ENCODE peak calls at places on chromosomes 16 and 17, in seven cellular contexts. I is uterus, B is GM23338, Y is foreskin fibroblast, E is AG04450, O is A549, S is cardiac fibroblast. F is an unnamed sample.

GRCh38 chr16:13708361-13708760 is 211.6 kb upstream of the ERCC4 start:
- DNase-seq in O (no peak), B (no peak), S (no peak), Y (no peak), E (no peak), I (no peak), F (no peak)

GRCh38 chr17:3582921-3583320 is 25.3 kb upstream of the TRPV3 start:
- DNase-seq in S (no peak), Y (no peak), I (no peak), E (no peak), O (no peak), B (no peak), F (no peak)

GRCh38 chr16:75012380-75013081 is 13.7 kb downstream of the ZNRF1 start:
- DNase-seq in I (no peak), S (no peak), O (no peak), Y (no peak), E (no peak), B (no peak), F (no peak)

GRCh38 chr16:73196670-73197069 is 148.7 kb upstream of the ZFHX3 start:
- DNase-seq in Y (no peak), S (peak), B (peak), E (no peak), I (peak), O (peak), F (no peak)

GRCh38 chr16:1287982-1288670 is 21.3 kb upstream of the UBE2I start:
- DNase-seq in E (no peak), I (no peak), B (no peak), Y (no peak), O (no peak), S (peak), F (no peak)

GRCh38 chr16:71693168-71693567 is 31.3 kb downstream of the PHLPP2 start:
- DNase-seq in O (no peak), E (no peak), Y (no peak), B (no peak), I (no peak), S (no peak), F (no peak)

GRCh38 chr17:81406117-81406953 is 11.1 kb downstream of the BAHCC1 start:
- DNase-seq in Y (no peak), E (no peak), B (no peak), O (no peak), S (no peak), I (peak), F (no peak)

GRCh38 chr17:8488491-8488890 is 52.8 kb downstream of the NDEL1 start:
- DNase-seq in Y (no peak), B (no peak), E (no peak), O (no peak), S (no peak), I (no peak), F (no peak)

GRCh38 chr17:28744104-28744801 is 442 bp downstream of the TRAF4 start:
- DNase-seq in I (peak), O (peak), E (no peak), S (peak), B (peak), Y (no peak), F (no peak)

GRCh38 chr16:30941600-30942420 is 7.1 kb upstream of the ORAI3 start:
- DNase-seq in Y (no peak), E (no peak), B (peak), O (peak), S (peak), I (peak), F (no peak)
- H3K4me3 ChIP-seq in Y (no peak), E (no peak), B (no peak), O (no peak), S (no peak), I (no peak), F (no peak)

GRCh38 chr16:67212766-67213165 is 13.8 kb downstream of the ELMO3 start:
- DNase-seq in S (no peak), B (no peak), O (no peak), E (no peak), Y (no peak), I (no peak), F (no peak)
- H3K4me3 ChIP-seq in S (no peak), B (no peak), O (no peak), E (no peak), Y (no peak), I (no peak), F (no peak)

GRCh38 chr16:57480127-57480753 is 6.1 kb downstream of the DOK4 start:
- DNase-seq in Y (no peak), B (no peak), I (peak), E (no peak), S (peak), O (peak), F (no peak)

GRCh38 chr16:57477531-57478202 is 8.6 kb downstream of the DOK4 start:
- DNase-seq in B (peak), Y (no peak), S (no peak), E (no peak), O (no peak), I (no peak), F (no peak)

GRCh38 chr16:57479422-57480126 is 6.7 kb downstream of the DOK4 start:
- DNase-seq in B (peak), Y (peak), S (peak), I (no peak), E (no peak), O (no peak), F (peak)

GRCh38 chr16:57479043-57479421 is 7.3 kb downstream of the DOK4 start:
- DNase-seq in E (no peak), S (no peak), Y (no peak), I (no peak), B (no peak), O (no peak), F (no peak)

GRCh38 chr16:57478396-57479024 is 7.8 kb downstream of the DOK4 start:
- DNase-seq in Y (no peak), I (no peak), O (no peak), E (no peak), B (no peak), S (no peak), F (no peak)
- H3K4me3 ChIP-seq in Y (peak), I (no peak), O (peak), E (peak), B (peak), S (peak), F (peak)

GRCh38 chr16:88429387-88430184 is 23.5 kb upstream of the ZFPM1 start:
- DNase-seq in Y (no peak), O (no peak), I (no peak), S (no peak), E (no peak), B (no peak), F (no peak)

GRCh38 chr16:88432174-88432573 is 20.9 kb upstream of the ZFPM1 start:
- DNase-seq in O (no peak), E (no peak), B (no peak), Y (no peak), S (no peak), I (no peak), F (no peak)

GRCh38 chr16:88431651-88432050 is 21.4 kb upstream of the ZFPM1 start:
- DNase-seq in E (no peak), O (no peak), Y (no peak), S (no peak), B (no peak), I (no peak), F (no peak)

GRCh38 chr16:88430185-88430523 is 22.9 kb upstream of the ZFPM1 start:
- DNase-seq in E (no peak), I (no peak), S (no peak), B (no peak), Y (no peak), O (no peak), F (no peak)

GRCh38 chr16:88430524-88431446 is 22.3 kb upstream of the ZFPM1 start:
- DNase-seq in B (peak), O (no peak), E (no peak), I (no peak), S (peak), Y (no peak), F (no peak)
- H3K4me3 ChIP-seq in B (peak), O (no peak), E (no peak), I (peak), S (peak), Y (no peak), F (peak)